ENCODE peak calls at places on chromosomes 11 and 22, in nine cellular contexts. G is NCI-H187; B is ELF-1; P is MCF 10A; E is EH; I is activated T-helper 2 cell treated with anti-CD3 and anti-CD28 coated beads, Interferon-gamma antibody, Interleukin-2, Interleukin-4, amounts not matched to agents 10 μg/mL and 5 μg/mL and 100 μg/mL, durations not matched to agents 14 hours and 24 hours and 36 hours; C is omental fat pad; K is AG10803; W is midbrain. Z is an unnamed sample.

GRCh38 chr11:128548655-128549255 is 38.6 kb downstream of the ETS1 start:
- DNase-seq in W (no peak), I (no peak), B (no peak), G (no peak), P (no peak), K (no peak), C (no peak), E (peak; percentile 44), Z (no peak)

GRCh38 chr11:84947970-84948600 is 679.1 kb downstream of the DLG2 start:
- DNase-seq in P (peak; percentile 43), B (peak; percentile 12), K (peak; percentile 56), E (peak; percentile 9), C (no peak), G (no peak), I (no peak), W (no peak), Z (peak; percentile 36)

GRCh38 chr22:26606611-26607010 is 11.2 kb downstream of the CRYBB1 start:
- DNase-seq in E (peak; percentile 75), C (no peak), I (no peak), W (no peak), G (no peak), B (no peak), K (peak; percentile 49), P (peak; percentile 15), Z (no peak)

GRCh38 chr22:41305646-41306045 is 4.3 kb downstream of the ZC3H7B start:
- DNase-seq in P (peak; percentile 83), C (no peak), B (no peak), W (no peak), K (peak; percentile 82), I (no peak), E (peak; percentile 92), G (no peak), Z (no peak)

GRCh38 chr22:39282642-39283311 is 36.6 kb downstream of the RPL3 start:
- DNase-seq in K (no peak), I (no peak), B (no peak), W (no peak), G (no peak), C (no peak), E (peak; percentile 32), P (no peak), Z (no peak)

GRCh38 chr11:17514476-17514875 is 29.7 kb downstream of the USH1C start:
- DNase-seq in P (no peak), B (no peak), E (no peak), I (no peak), G (no peak), K (no peak), W (no peak), C (no peak), Z (no peak)

GRCh38 chr11:31641477-31642062 is 132.0 kb downstream of the ELP4 start:
- DNase-seq in G (peak; percentile 13), I (no peak), B (peak; percentile 62), K (peak; percentile 33), W (no peak), P (peak; percentile 61), E (peak; percentile 36), C (no peak), Z (no peak)

GRCh38 chr11:16280256-16280682 is 76.1 kb downstream of the SOX6 start:
- DNase-seq in W (no peak), G (peak; percentile 91), I (no peak), E (no peak), C (no peak), B (no peak), P (peak; percentile 95), K (no peak), Z (no peak)

GRCh38 chr11:121699801-121700200 is 247.0 kb upstream of the SORL1-AS1 start:
- DNase-seq in P (no peak), I (no peak), C (no peak), W (peak; percentile 55), G (no peak), K (no peak), B (no peak), E (no peak), Z (no peak)

GRCh38 chr11:2258501-2259465 is 11.6 kb downstream of the ASCL2 start:
- DNase-seq in B (no peak), E (no peak), G (no peak), P (no peak), K (no peak), C (no peak), I (peak; percentile 3), W (no peak), Z (no peak)

GRCh38 chr11:15223318-15223717 is 108.6 kb downstream of the INSC start:
- DNase-seq in G (no peak), W (no peak), B (no peak), P (peak; percentile 47), I (no peak), C (no peak), K (no peak), E (peak; percentile 57), Z (no peak)

GRCh38 chr11:122085264-122085663 is 30.8 kb downstream of the BLID start:
- DNase-seq in K (peak; percentile 99), E (peak; percentile 95), I (no peak), W (no peak), P (peak; percentile 65), B (no peak), G (no peak), C (no peak), Z (no peak)

GRCh38 chr11:113538801-113539200 is 63.6 kb upstream of the DRD2 start:
- DNase-seq in G (no peak), K (no peak), B (peak; percentile 33), P (no peak), I (no peak), C (no peak), W (no peak), E (no peak), Z (no peak)

GRCh38 chr11:44427432-44427831 is 117.5 kb upstream of the ALX4 start:
- DNase-seq in C (no peak), E (no peak), G (no peak), W (no peak), K (no peak), B (peak; percentile 42), I (no peak), P (peak; percentile 14), Z (no peak)

GRCh38 chr11:33227578-33228261 is 29.5 kb upstream of the HIPK3 start:
- DNase-seq in E (peak; percentile 35), P (peak; percentile 60), C (no peak), B (no peak), I (no peak), W (no peak), G (no peak), K (peak; percentile 34), Z (no peak)

GRCh38 chr11:97961431-97961830 is 1059.3 kb upstream of the CNTN5 start:
- DNase-seq in I (no peak), C (no peak), W (no peak), B (no peak), P (no peak), E (no peak), K (no peak), G (no peak), Z (no peak)

GRCh38 chr11:12664410-12664809 is 9.8 kb upstream of the TEAD1 start:
- DNase-seq in W (no peak), G (no peak), E (peak; percentile 52), C (no peak), B (no peak), I (no peak), K (no peak), P (no peak), Z (no peak)

GRCh38 chr22:27331526-27332281 is 469.9 kb downstream of the MN1 start:
- DNase-seq in E (peak; percentile 11), I (no peak), P (peak; percentile 39), B (no peak), K (peak; percentile 77), C (no peak), W (peak; percentile 18), G (no peak), Z (no peak)